ENCODE peak calls at places on chromosomes 1 and 21, in six cellular contexts. A is GM12878, J is H1, S is HepG2, I is K562, U is GM12892. Y is an unnamed sample.

GRCh38 chr21:16323586-16323985 is 593.8 kb downstream of the USP25 start:
- DNase-seq in J (no peak), I (no peak), U (no peak), A (no peak), S (no peak), Y (no peak)

GRCh38 chr1:66711420-66711819 is 40.8 kb upstream of the DYNLT5 start:
- DNase-seq in J (no peak), S (no peak), A (no peak), U (no peak), I (no peak), Y (no peak)

GRCh38 chr1:62013264-62013663 is 181.4 kb upstream of the L1TD1 start:
- DNase-seq in J (no peak), I (no peak), U (no peak), S (no peak), A (no peak), Y (no peak)

GRCh38 chr1:1782399-1783221 is 4.3 kb upstream of the NADK start:
- DNase-seq in J (peak; percentile 79), I (peak; percentile 68), S (peak; percentile 57), A (no peak), U (no peak), Y (no peak)

GRCh38 chr1:86317926-86318325 is 78.2 kb downstream of the ODF2L start:
- DNase-seq in I (no peak), A (no peak), U (no peak), S (no peak), J (no peak), Y (no peak)

GRCh38 chr1:3099861-3100260 is 30.9 kb downstream of the PRDM16 start:
- DNase-seq in I (no peak), J (no peak), U (no peak), S (no peak), A (no peak), Y (no peak)

GRCh38 chr1:55418625-55419024 is 203.5 kb upstream of the USP24 start:
- DNase-seq in A (no peak), I (no peak), J (no peak), S (no peak), U (no peak), Y (no peak)

GRCh38 chr1:76023669-76024407 is 50.7 kb upstream of the ST6GALNAC3 start:
- DNase-seq in S (no peak), U (no peak), I (no peak), A (no peak), J (no peak), Y (no peak)

GRCh38 chr1:18953656-18954259 is 2.7 kb downstream of the IFFO2 start:
- DNase-seq in J (no peak), I (no peak), A (no peak), S (no peak), U (no peak), Y (no peak)

GRCh38 chr1:27133990-27134389 is 20.9 kb downstream of the SLC9A1 start:
- DNase-seq in I (no peak), J (no peak), A (peak; percentile 39), U (no peak), S (no peak), Y (no peak)

GRCh38 chr1:212760126-212760823 is 31.3 kb downstream of the NSL1 start:
- DNase-seq in I (peak; percentile 64), A (no peak), U (peak; percentile 29), J (peak; percentile 83), S (peak; percentile 22), Y (no peak)

GRCh38 chr1:225427249-225428065 is at the start of gene LBR:
- DNase-seq in A (no peak), S (no peak), I (peak; percentile 54), J (no peak), U (no peak), Y (peak; percentile 47)

GRCh38 chr1:68113961-68114360 is 63.5 kb upstream of the DIRAS3 start:
- DNase-seq in S (no peak), I (no peak), J (peak; percentile 11), A (no peak), U (no peak), Y (no peak)

GRCh38 chr1:89610457-89610991 is 22.4 kb upstream of the LRRC8C start:
- DNase-seq in U (no peak), I (no peak), A (no peak), J (no peak), S (no peak), Y (no peak)

GRCh38 chr21:15850645-15851044 is 120.9 kb downstream of the USP25 start:
- DNase-seq in I (no peak), S (peak; percentile 1), A (no peak), J (no peak), U (no peak), Y (no peak)

GRCh38 chr21:38804030-38804616 is 1.6 kb upstream of the ETS2 start:
- DNase-seq in I (no peak), U (no peak), J (no peak), A (no peak), S (no peak), Y (no peak)

GRCh38 chr21:38804617-38805281 is 980 bp upstream of the ETS2 start:
- DNase-seq in S (no peak), I (peak; percentile 69), A (no peak), U (no peak), J (peak; percentile 76), Y (no peak)

GRCh38 chr21:38806153-38806941 is 618 bp downstream of the ETS2 start:
- DNase-seq in A (no peak), I (peak; percentile 47), U (no peak), J (peak; percentile 57), S (no peak), Y (peak; percentile 47)

GRCh38 chr21:38806942-38807284 is 1.2 kb downstream of the ETS2 start:
- DNase-seq in J (no peak), S (no peak), I (peak; percentile 47), U (no peak), A (no peak), Y (no peak)

DNA sequence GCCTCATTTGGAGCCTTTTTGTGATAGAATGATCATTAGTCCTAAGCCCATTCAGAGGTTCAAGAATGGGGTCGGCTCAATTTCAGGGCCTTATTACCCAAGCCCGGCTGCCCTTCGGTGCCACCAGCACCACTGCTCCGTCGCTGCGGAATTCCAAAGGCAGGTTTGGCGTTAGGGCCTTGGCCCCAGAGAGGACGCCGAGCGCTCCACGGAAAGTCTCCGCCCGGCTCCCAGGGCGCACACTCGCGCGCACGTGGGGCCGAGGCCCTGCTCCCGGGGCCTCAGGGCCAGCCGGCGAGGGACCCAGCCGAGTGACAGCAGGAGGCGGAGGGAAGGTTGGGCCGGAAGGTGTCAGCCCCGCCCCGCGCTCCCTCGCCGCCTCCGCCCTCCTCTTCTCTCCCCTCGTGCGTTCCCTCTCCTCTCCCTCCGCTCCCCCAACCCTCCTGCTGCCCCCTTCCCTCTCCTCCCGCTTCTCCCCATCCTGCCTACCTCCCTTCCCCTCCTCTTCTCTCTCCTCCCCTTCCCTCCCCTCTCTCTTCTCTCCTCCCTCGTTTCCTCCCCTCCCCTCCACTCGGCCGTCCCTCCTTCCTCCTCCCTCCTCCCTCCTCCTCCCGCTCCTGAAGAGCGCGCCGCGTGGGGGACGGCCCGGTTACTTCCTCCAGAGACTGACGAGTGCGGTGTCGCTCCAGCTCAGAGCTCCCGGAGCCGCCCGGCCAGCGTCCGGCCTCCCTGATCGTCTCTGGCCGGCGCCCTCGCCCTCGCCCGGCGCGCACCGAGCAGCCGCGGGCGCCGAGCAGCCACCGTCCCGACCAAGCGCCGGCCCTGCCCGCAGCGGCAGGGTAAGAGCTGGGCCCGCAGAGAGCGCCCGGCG is at the start of gene ETS2:
- DNase-seq in I (peak; percentile 97), U (peak; percentile 78), S (peak; percentile 84), J (peak; percentile 83), A (peak; percentile 36), Y (peak; percentile 81)
- TF ChIP-seq POLR2A in I (peak; percentile 92), U (peak; percentile 56), S (peak; percentile 78), J (peak; percentile 54), A (peak; percentile 80), Y (peak; percentile 42)

DNA sequence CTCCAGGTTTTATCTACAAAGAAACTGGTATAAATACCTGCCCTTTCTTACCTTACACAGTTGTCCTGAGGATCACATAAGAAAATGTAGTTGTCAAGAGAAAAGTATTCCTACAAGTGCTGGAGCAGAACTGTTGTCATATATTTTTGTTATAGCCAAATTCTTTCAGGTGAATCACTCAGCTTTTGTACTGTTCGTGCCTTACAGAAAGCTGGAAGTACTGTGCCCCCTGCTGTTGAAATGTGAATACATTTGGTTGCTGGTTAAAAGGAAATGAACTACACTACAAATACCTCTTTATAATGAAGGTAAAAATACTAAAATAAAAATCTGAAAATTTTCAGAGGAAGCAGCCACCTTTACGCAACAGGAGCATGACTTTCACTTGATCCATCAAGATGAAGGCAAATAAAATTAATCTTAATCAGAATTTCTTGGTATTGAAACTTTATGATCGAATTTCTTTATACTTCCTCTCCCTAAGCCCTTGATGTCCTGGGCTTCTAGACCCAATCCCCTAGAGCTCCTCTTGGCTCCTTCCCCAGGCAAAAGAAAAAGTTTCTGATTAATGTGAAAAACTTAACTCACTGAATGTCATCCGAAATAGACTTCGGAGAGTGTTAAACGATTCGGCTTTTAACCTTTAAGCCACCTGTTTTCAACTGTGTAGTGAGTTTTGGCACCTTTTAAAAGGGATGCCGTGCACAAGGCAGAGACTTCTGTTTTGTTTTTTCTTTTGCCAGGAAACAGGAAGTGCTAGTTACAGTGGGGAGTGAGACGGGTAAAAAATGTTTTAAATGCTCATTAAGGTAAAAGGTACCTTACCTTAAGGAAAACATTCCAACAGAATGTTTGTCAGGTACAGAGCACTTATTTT is 12.5 kb downstream of the CHML start:
- DNase-seq in A (peak; percentile 35), S (peak; percentile 60), J (no peak), U (no peak), I (peak; percentile 78), Y (no peak)
- TF ChIP-seq POLR2AphosphoS5 in A (no peak), S (no peak), J (no peak), U (no peak), I (no peak), Y (no peak)

DNA sequence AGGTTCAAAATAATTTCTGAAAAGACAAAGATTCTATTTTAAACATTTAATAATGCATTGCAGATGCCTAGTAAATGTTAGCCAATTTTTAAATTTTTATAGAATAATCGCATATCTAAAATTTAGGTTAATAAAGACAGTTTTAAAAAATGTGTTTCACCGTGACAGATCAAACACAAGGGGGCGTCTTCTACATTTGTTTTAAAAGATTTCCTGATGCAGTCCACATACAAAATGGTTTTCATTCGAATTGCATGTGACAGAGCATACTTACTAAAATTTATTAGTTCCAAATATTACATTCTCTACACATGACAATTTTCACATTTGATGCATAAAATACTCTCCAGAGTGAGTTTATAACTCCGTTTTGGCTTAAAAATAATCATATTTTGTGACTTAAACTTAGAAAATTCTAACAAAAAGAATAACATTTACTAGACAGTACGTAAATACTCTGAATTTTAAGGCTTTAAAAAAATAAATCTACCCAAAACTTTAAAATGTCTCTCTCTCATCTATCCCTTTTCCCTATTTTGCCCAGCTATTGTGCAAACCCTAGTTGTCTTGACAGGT is 75.5 kb downstream of the ADAMTS1 start:
- DNase-seq in A (no peak), U (no peak), J (no peak), I (no peak), S (no peak), Y (no peak)
- TF ChIP-seq TAF1 in A (no peak), U (no peak), J (no peak), I (no peak), S (no peak), Y (no peak)

DNA sequence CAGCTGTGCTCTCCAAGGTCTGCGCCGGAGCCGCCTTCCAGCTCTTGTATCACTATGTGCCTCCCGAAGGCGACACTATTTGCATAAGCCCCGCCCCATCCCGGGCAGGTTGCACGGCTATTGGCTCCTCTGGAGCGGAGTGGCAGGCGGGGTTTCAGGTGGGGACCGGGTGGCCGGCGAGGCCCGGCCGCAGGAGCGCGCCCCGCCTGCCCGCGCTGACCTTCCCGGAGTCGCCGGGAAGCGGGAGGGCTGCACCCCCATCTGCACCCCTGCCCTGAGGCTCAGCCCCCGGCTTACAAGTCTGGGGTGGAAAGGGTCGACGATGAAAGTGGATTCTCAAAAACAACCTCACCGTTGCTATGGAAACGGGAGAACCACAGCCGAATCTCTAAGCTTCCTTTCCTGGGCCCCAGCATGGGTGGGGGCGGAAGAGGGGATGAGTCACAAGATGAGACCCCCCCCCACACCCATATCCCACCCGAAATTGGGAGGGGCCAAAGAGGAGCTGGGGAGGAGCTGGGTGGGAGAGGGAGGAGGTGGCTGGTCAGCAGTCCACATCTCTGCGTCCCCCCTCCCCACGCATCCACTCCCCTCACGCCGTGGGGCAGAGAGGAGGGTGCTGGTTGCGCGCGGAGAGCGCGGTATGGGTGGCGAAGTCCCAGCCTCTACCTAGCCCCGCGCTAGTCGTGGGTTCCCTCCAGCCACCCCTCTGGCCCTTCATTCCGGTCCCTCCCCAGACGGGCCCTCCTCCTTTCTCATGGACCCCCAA is at the start of gene HPCAL4:
- DNase-seq in I (peak; percentile 94), S (peak; percentile 72), J (peak; percentile 97), U (peak; percentile 78), A (no peak), Y (peak; percentile 79)
- TF ChIP-seq POLR2A in I (no peak), S (no peak), J (no peak), U (no peak), A (no peak), Y (no peak)

Y was measured in GM12891.